ENCODE peak calls at places on chromosome 3, in nine cellular contexts. A is neural progenitor cell, Y is HepG2, G is mesendoderm, S is IMR-90, H is astrocyte, I is neuronal stem cell, K is fibroblast of lung, N is H9. C is an unnamed sample.

GRCh38 chr3:195150194-195151118 is 120.5 kb downstream of the XXYLT1 start:
- DNase-seq in N (peak), S (peak), G (peak), A (peak), K (peak), H (peak), Y (no peak), I (no peak), C (peak)

GRCh38 chr3:46934508-46935167 is 41.9 kb downstream of the CCDC12 start:
- DNase-seq in H (no peak), A (no peak), I (no peak), K (peak), G (no peak), Y (no peak), N (no peak), S (no peak), C (no peak)

GRCh38 chr3:24046214-24046613 is 101.1 kb downstream of the NR1D2 start:
- DNase-seq in S (no peak), G (no peak), K (no peak), A (no peak), I (no peak), Y (no peak), H (no peak), N (no peak), C (no peak)

GRCh38 chr3:141076821-141077571 is 25.8 kb downstream of the SPSB4 start:
- DNase-seq in A (peak), K (peak), H (peak), I (no peak), Y (no peak), S (peak), N (peak), G (peak), C (peak)

GRCh38 chr3:50627407-50628051 is 10.6 kb downstream of the MAPKAPK3 start:
- DNase-seq in K (peak), A (peak), N (peak), H (peak), I (no peak), G (peak), Y (no peak), S (peak), C (peak)

GRCh38 chr3:33026267-33026666 is 70.7 kb downstream of the GLB1 start:
- DNase-seq in A (no peak), H (no peak), G (no peak), N (no peak), Y (no peak), S (no peak), I (no peak), K (no peak), C (no peak)

GRCh38 chr3:145450018-145450682 is 710.8 kb downstream of the PLOD2 start:
- DNase-seq in N (no peak), I (no peak), K (peak), G (no peak), S (no peak), H (no peak), Y (no peak), A (no peak), C (no peak)

GRCh38 chr3:79005084-79005483 is 762.7 kb downstream of the ROBO1 start:
- DNase-seq in A (no peak), I (no peak), H (peak), K (no peak), Y (no peak), S (no peak), G (no peak), N (no peak), C (no peak)

GRCh38 chr3:66378256-66378655 is 122.6 kb downstream of the LRIG1 start:
- DNase-seq in H (no peak), G (peak), A (peak), N (peak), Y (no peak), S (peak), K (no peak), I (peak), C (peak)

GRCh38 chr3:184761120-184761841 is 49.4 kb upstream of the MAGEF1 start:
- DNase-seq in Y (no peak), G (no peak), I (no peak), S (peak), A (no peak), N (peak), K (peak), H (peak), C (no peak)

GRCh38 chr3:132690040-132690439 is 29.9 kb downstream of the UBA5 start:
- DNase-seq in H (no peak), Y (no peak), G (no peak), S (no peak), A (no peak), I (no peak), K (no peak), N (no peak), C (no peak)

GRCh38 chr3:25297667-25298585 is 130.1 kb upstream of the RARB start:
- DNase-seq in G (no peak), Y (no peak), I (no peak), S (no peak), K (peak), A (peak), H (peak), N (no peak), C (no peak)

GRCh38 chr3:29215948-29216347 is 64.9 kb upstream of the RBMS3 start:
- DNase-seq in H (no peak), G (no peak), S (peak), N (no peak), Y (no peak), I (no peak), K (peak), A (no peak), C (no peak)

GRCh38 chr3:165103616-165104015 is 25.3 kb upstream of the SI start:
- DNase-seq in I (no peak), H (no peak), K (no peak), N (no peak), G (no peak), A (no peak), S (no peak), Y (no peak), C (no peak)

GRCh38 chr3:141845407-141846049 is 30.9 kb upstream of the ATP1B3 start:
- DNase-seq in S (no peak), G (peak), N (peak), A (peak), Y (no peak), H (no peak), I (no peak), K (no peak), C (peak)

GRCh38 chr3:65995030-65995429 is 43.7 kb downstream of the MAGI1 start:
- DNase-seq in S (peak), I (no peak), H (peak), A (no peak), N (no peak), Y (no peak), K (peak), G (peak), C (no peak)

GRCh38 chr3:107117922-107118576 is 259.2 kb upstream of the CCDC54 start:
- DNase-seq in N (peak), Y (peak), G (peak), H (peak), S (peak), K (peak), I (peak), A (peak), C (peak)

GRCh38 chr3:37321260-37321852 is 147.0 kb upstream of the LRRFIP2 start:
- DNase-seq in H (peak), A (no peak), G (no peak), S (no peak), K (peak), Y (no peak), I (no peak), N (no peak), C (no peak)

GRCh38 chr3:182516597-182517336 is 276.5 kb upstream of the ATP11B start:
- DNase-seq in S (no peak), N (no peak), H (no peak), K (no peak), I (peak), A (peak), G (no peak), Y (no peak), C (no peak)

GRCh38 chr3:172129868-172130751 is 90.7 kb downstream of the FNDC3B start:
- DNase-seq in G (peak), Y (peak), I (no peak), N (no peak), S (peak), A (no peak), H (peak), K (peak), C (no peak)

GRCh38 chr3:125200731-125201139 is 11.8 kb downstream of the SLC12A8 start:
- DNase-seq in S (no peak), N (no peak), I (no peak), H (no peak), Y (peak), G (no peak), K (no peak), A (no peak), C (no peak)

GRCh38 chr3:169907944-169908343 is 3.4 kb upstream of the SAMD7 start:
- DNase-seq in N (no peak), Y (no peak), S (no peak), I (no peak), G (peak), K (no peak), A (no peak), H (no peak), C (no peak)

GRCh38 chr3:175421897-175422296 is 562.8 kb downstream of the NAALADL2 start:
- DNase-seq in Y (no peak), S (no peak), H (no peak), N (no peak), K (no peak), G (no peak), A (no peak), I (no peak), C (no peak)

GRCh38 chr3:36763850-36764703 is at the start of gene DCLK3:
- DNase-seq in A (peak), S (no peak), I (peak), H (no peak), G (peak), K (no peak), Y (no peak), N (peak), C (peak)

DNA sequence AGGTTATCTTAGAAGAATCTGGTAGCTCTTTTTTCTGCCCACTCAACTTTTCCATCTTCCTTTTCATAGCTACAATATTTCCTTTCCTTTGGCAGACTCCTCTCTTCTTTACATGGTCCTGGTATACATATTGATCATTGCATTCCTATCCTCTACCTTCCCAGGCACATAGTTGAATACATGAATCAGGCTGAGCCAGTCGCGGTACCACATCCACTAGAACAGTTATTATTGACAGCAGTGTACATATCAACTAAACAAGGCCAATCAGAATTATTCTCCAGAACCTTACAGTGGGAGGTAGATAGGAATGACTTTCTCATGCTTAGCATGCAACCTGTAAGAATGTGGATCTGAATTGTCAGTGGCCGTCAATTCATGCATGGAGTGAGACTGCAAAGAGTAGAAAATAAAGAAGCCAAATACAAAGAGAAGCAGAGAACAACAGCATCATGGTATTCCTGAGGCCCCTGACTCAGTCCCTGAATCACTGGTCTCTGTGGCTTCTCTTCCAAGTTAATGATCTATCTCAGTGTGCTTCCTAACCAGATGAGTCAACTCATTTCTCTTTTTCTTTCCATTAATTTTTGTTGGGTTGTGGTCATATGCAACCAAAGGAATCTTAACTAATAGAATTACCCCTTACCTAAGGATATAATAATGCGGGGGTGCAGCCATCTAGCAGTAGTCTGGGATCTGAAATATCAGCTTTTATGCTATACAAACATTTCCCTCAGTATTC is 60.9 kb upstream of the DCBLD2 start:
- DNase-seq in H (peak), A (no peak), N (no peak), I (no peak), G (no peak), K (peak), S (peak), Y (peak), C (no peak)
- H3K9ac ChIP-seq in H (peak), A (no peak), N (no peak), I (no peak), G (no peak), K (no peak), S (no peak), Y (no peak), C (no peak)

GRCh38 chr3:71443332-71443731 is 140.2 kb downstream of the FOXP1 start:
- DNase-seq in S (no peak), N (no peak), A (no peak), I (no peak), H (no peak), Y (no peak), G (no peak), K (no peak), C (no peak)
- H3K9ac ChIP-seq in S (no peak), N (no peak), A (no peak), I (no peak), H (no peak), Y (no peak), G (no peak), K (no peak), C (no peak)

GRCh38 chr3:128489860-128490649 is 2.9 kb downstream of the GATA2 start:
- DNase-seq in N (peak), Y (peak), K (no peak), I (no peak), G (peak), A (peak), H (no peak), S (no peak), C (peak)
- H3K9ac ChIP-seq in N (no peak), Y (peak), K (peak), I (peak), G (peak), A (no peak), H (peak), S (peak), C (no peak)

GRCh38 chr3:48244462-48244861 is 3.6 kb downstream of the ZNF589 start:
- DNase-seq in G (no peak), H (no peak), N (no peak), S (no peak), I (no peak), A (no peak), K (no peak), Y (no peak), C (no peak)

GRCh38 chr3:48245136-48245535 is 4.2 kb downstream of the ZNF589 start:
- DNase-seq in A (no peak), K (no peak), N (no peak), S (no peak), H (no peak), I (no peak), Y (no peak), G (no peak), C (no peak)

GRCh38 chr3:48243886-48244285 is 3.0 kb downstream of the ZNF589 start:
- DNase-seq in I (no peak), Y (no peak), H (no peak), K (no peak), N (no peak), A (no peak), G (no peak), S (no peak), C (no peak)

GRCh38 chr3:48247401-48247807 is 6.5 kb downstream of the ZNF589 start:
- DNase-seq in A (no peak), N (no peak), K (no peak), H (peak), I (no peak), S (no peak), G (peak), Y (no peak), C (no peak)

GRCh38 chr3:48248095-48248863 is 7.4 kb downstream of the ZNF589 start:
- DNase-seq in Y (no peak), I (no peak), A (no peak), H (no peak), K (no peak), S (no peak), G (no peak), N (no peak), C (no peak)
- H3K9ac ChIP-seq in Y (no peak), I (no peak), A (no peak), H (no peak), K (no peak), S (no peak), G (no peak), N (no peak), C (no peak)

GRCh38 chr3:13823692-13824091 is 56.2 kb downstream of the WNT7A start:
- DNase-seq in Y (no peak), K (no peak), G (no peak), I (no peak), H (no peak), N (no peak), A (no peak), S (no peak), C (no peak)

GRCh38 chr3:13824521-13825316 is 55.2 kb downstream of the WNT7A start:
- DNase-seq in G (peak), H (no peak), S (no peak), I (no peak), N (no peak), A (no peak), Y (no peak), K (no peak), C (no peak)

GRCh38 chr3:13821156-13821555 is 58.7 kb downstream of the WNT7A start:
- DNase-seq in A (no peak), G (no peak), H (no peak), S (no peak), K (no peak), N (no peak), I (no peak), Y (no peak), C (no peak)

GRCh38 chr3:13823186-13823585 is 56.7 kb downstream of the WNT7A start:
- DNase-seq in S (no peak), K (no peak), A (no peak), Y (no peak), G (no peak), N (no peak), I (no peak), H (no peak), C (no peak)

GRCh38 chr3:13822042-13822441 is 57.8 kb downstream of the WNT7A start:
- DNase-seq in N (no peak), A (no peak), H (no peak), S (no peak), Y (no peak), K (no peak), I (no peak), G (no peak), C (no peak)
- H3K9ac ChIP-seq in N (no peak), A (no peak), H (no peak), S (no peak), Y (no peak), K (no peak), I (no peak), G (no peak), C (no peak)

DNA sequence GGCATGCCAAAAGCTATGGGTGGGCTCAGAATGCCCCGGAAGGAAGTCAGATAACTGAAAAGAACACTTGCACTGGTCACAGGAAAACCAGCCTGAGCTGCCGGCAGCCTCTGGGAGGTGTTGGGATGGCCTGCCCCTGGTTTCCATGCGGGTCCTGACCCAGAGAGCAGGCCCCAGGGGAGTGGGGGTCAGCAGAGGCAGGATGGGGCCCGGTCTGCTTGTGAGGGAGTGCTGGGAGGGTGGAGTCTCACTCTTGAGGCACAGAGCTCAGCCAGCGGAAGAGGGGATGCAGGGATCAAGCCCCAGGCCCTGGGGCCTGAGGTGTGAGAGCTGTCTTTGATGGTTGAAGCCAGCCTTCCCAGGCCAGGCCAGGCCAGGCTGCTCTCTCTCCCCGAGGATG is 2.4 kb upstream of the RPUSD3 start:
- DNase-seq in A (no peak), N (peak), Y (no peak), S (no peak), K (no peak), H (no peak), I (no peak), G (no peak), C (no peak)
- H3K9ac ChIP-seq in A (no peak), N (no peak), Y (no peak), S (no peak), K (no peak), H (no peak), I (peak), G (no peak), C (no peak)

GRCh38 chr3:177364236-177364635 is 167.0 kb upstream of the TBL1XR1 start:
- DNase-seq in G (no peak), N (no peak), S (no peak), A (no peak), K (no peak), Y (no peak), H (no peak), I (no peak), C (no peak)

GRCh38 chr3:177359601-177360357 is 162.5 kb upstream of the TBL1XR1 start:
- DNase-seq in S (peak), K (peak), N (peak), A (peak), G (peak), H (peak), I (peak), Y (peak), C (peak)

GRCh38 chr3:177358968-177359600 is 161.8 kb upstream of the TBL1XR1 start:
- DNase-seq in G (peak), H (peak), K (no peak), S (no peak), N (peak), Y (no peak), A (peak), I (peak), C (peak)

GRCh38 chr3:177361042-177361938 is 164.0 kb upstream of the TBL1XR1 start:
- DNase-seq in I (no peak), K (no peak), G (peak), S (no peak), A (no peak), H (no peak), N (no peak), Y (no peak), C (no peak)

DNA sequence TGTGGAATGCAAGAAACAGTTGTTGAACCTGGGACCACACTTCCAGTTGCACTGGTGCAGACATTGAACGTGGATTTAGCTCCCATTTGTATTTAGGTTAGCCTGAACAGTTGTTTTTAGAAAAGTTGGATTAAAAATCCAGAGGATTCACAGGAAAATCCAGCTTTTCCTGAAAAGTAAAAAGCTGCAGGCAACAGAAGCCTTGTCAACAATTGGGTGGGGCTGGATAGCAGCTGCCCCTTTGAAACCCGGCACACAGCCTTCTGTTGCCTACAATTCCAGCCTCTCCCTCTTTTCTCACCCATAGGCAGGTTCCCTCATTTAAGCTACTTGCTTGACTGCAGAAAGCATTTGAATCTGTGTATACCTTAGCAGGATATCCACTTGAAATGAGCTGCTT is 165.4 kb upstream of the TBL1XR1 start:
- DNase-seq in K (no peak), S (no peak), Y (no peak), I (no peak), G (no peak), N (no peak), H (no peak), A (no peak), C (no peak)
- H3K9ac ChIP-seq in K (no peak), S (no peak), Y (no peak), I (no peak), G (peak), N (no peak), H (no peak), A (no peak), C (no peak)

DNA sequence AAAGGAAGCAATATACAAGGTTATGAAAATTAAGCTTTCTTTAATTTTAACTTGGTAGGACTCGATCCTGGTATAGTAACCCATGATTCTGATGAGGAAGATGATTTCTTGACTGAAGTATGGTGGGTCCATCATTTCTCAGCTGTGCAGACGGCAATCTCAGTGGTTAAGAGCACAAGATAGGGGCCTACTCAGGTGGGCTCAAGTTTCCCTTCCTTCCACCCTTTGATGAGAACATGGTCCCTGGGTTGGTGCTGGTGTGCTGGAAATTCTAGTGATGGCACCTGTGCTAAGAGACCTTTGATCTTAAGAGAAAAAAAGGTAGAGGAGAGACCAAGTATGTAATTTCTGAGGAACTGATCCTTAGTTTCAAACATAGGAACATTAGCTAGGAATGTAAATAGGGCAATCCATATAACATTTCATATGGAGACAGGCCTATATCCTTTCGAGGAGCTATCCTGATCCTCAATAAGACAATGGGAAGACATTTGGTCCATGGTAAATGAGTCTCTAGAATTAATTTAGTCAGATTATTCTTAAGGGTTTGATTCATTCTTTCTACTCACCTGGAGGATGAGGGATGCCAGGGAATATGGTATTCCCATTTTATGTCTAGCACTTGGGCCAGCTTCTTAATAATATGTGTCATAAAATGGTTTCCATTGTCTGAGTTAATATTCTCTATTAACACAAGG is 104.5 kb upstream of the NECTIN3 start:
- DNase-seq in K (no peak), N (no peak), I (no peak), G (no peak), Y (no peak), A (no peak), H (no peak), S (no peak), C (no peak)
- H3K9ac ChIP-seq in K (no peak), N (peak), I (no peak), G (no peak), Y (no peak), A (no peak), H (no peak), S (no peak), C (no peak)

C was measured in endodermal cell.